ENCODE peak calls at places on chromosomes 11 and 22, in four cellular contexts. B is T-cell; X is activated T-cell treated with anti-CD3 and anti-CD28 coated beads, Interleukin-2, amount 50 U/mL, for 72 hours; Q is testis. V is an unnamed sample.
A peak's percentile ranks its signal among the peaks of the same experiment; 100 is the strongest.

GRCh38 chr11:64763804-64764611 is 4.2 kb upstream of the PYGM start:
- DNase-seq in B (peak; percentile 66), X (peak; percentile 44), Q (no peak), V (no peak)

GRCh38 chr11:86218125-86219081 is 26.1 kb upstream of the EED start:
- DNase-seq in B (peak; percentile 28), X (peak; percentile 60), Q (peak; percentile 75), V (peak; percentile 79)

GRCh38 chr11:70739811-70740474 is 341.6 kb downstream of the CTTN start:
- DNase-seq in B (no peak), X (no peak), Q (no peak), V (no peak)

GRCh38 chr22:45208993-45209838 is 31.5 kb downstream of the KIAA0930 start:
- DNase-seq in B (no peak), X (peak; percentile 37), Q (no peak), V (peak; percentile 59)

GRCh38 chr22:37028692-37029674 is 9.4 kb downstream of the MPST start:
- DNase-seq in B (no peak), X (no peak), Q (no peak), V (no peak)

GRCh38 chr11:70155386-70155785 is 47.7 kb upstream of the FADD start:
- DNase-seq in B (no peak), X (no peak), Q (no peak), V (peak; percentile 48)

GRCh38 chr11:16606784-16607674 is 131.4 kb upstream of the C11orf58 start:
- DNase-seq in B (no peak), X (peak; percentile 9), Q (peak; percentile 32), V (peak; percentile 43)

GRCh38 chr11:27230175-27230565 is 132.8 kb downstream of the CCDC34 start:
- DNase-seq in B (no peak), X (no peak), Q (no peak), V (no peak)

GRCh38 chr11:66068923-66069714 is 953 bp upstream of the PACS1 start:
- DNase-seq in B (peak; percentile 29), X (peak; percentile 43), Q (peak; percentile 76), V (peak; percentile 50)